ENCODE peak calls at places on chromosome 10, in seven cellular contexts. U, Q, X, O, T, I and E are unnamed samples.

GRCh38 chr10:21535494-21535818 is 1.4 kb downstream of the MLLT10 start:
- DNase-seq in X (no peak), U (no peak), O (no peak), I (no peak), T (no peak), Q (no peak), E (no peak)

GRCh38 chr10:97407211-97407951 is 6.2 kb upstream of the RRP12 start:
- DNase-seq in X (peak), I (peak), U (peak), Q (no peak), T (no peak), O (peak), E (peak)

GRCh38 chr10:43682956-43683355 is 34.3 kb upstream of the ZNF32 start:
- DNase-seq in Q (no peak), O (no peak), U (no peak), X (no peak), T (no peak), I (no peak), E (no peak)

GRCh38 chr10:31149835-31150512 is 118.3 kb upstream of the ZNF438 start:
- DNase-seq in Q (no peak), X (no peak), I (no peak), O (no peak), T (no peak), U (no peak), E (no peak)

GRCh38 chr10:71595649-71596048 is 123.9 kb downstream of the C10orf105 start:
- DNase-seq in X (no peak), I (no peak), T (no peak), Q (no peak), U (no peak), O (no peak), E (no peak)

GRCh38 chr10:86580549-86580886 is 58.9 kb upstream of the WAPL start:
- DNase-seq in O (no peak), U (no peak), Q (no peak), T (no peak), X (no peak), I (no peak), E (no peak)

GRCh38 chr10:72322280-72323058 is 32.2 kb downstream of the DNAJB12 start:
- DNase-seq in O (no peak), U (peak), I (no peak), T (no peak), Q (no peak), X (no peak), E (no peak)

GRCh38 chr10:105187243-105187642 is 546.2 kb downstream of the SORCS3 start:
- DNase-seq in Q (no peak), T (no peak), O (no peak), I (no peak), U (no peak), X (no peak), E (no peak)

GRCh38 chr10:86657011-86657395 is 2.7 kb downstream of the OPN4 start:
- DNase-seq in O (no peak), Q (no peak), T (no peak), X (no peak), U (no peak), I (peak), E (no peak)

GRCh38 chr10:1058017-1058416 is 1.8 kb downstream of the WDR37 start:
- DNase-seq in I (no peak), O (no peak), T (no peak), X (peak), Q (no peak), U (no peak), E (no peak)

GRCh38 chr10:6135589-6136168 is 46.8 kb downstream of the RBM17 start:
- DNase-seq in T (no peak), X (no peak), O (no peak), I (no peak), Q (no peak), U (no peak), E (no peak)

GRCh38 chr10:89966211-89966610 is 264.8 kb downstream of the KIF20B start:
- DNase-seq in U (no peak), T (no peak), I (no peak), O (no peak), Q (no peak), X (no peak), E (no peak)

GRCh38 chr10:89959433-89960110 is 258.2 kb downstream of the KIF20B start:
- DNase-seq in O (no peak), U (no peak), I (no peak), X (no peak), Q (peak), T (no peak), E (no peak)

GRCh38 chr10:89963446-89964102 is 262.2 kb downstream of the KIF20B start:
- DNase-seq in Q (no peak), U (no peak), I (no peak), O (no peak), X (no peak), T (no peak), E (no peak)
- TF ChIP-seq JUND in Q (no peak), U (no peak), I (no peak), O (no peak), X (no peak), T (no peak), E (no peak)

DNA sequence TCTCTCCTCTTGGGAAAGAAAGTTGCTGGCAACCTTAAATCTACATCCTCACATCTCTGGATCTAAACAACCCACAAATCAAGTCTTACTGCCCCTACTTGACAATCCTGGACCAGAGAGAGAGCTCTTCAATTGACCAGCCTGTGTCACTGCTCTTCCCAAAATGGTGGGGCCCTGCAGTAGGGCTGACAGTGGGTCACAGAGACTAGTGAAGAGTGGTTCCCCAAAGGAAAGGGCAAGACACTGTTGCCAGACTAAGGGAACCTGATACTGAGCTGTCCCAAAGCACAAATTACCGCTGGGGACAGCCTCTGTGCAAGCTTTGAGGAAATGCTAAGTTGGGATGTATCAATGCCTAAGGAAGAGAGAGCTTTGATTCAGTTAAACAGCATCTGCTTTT is 4.5 kb upstream of the GPRIN2 start:
- DNase-seq in I (no peak), U (no peak), X (no peak), O (no peak), T (no peak), Q (no peak), E (no peak)
- TF ChIP-seq JUND in I (no peak), U (no peak), X (no peak), O (no peak), T (no peak), Q (no peak), E (no peak)

GRCh38 chr10:17199351-17199804 is 2.1 kb downstream of the TRDMT1 start:
- DNase-seq in I (peak), Q (no peak), U (no peak), T (no peak), X (no peak), O (peak), E (no peak)
- TF ChIP-seq JUND in I (peak), Q (no peak), U (no peak), T (no peak), X (no peak), O (no peak), E (no peak)

DNA sequence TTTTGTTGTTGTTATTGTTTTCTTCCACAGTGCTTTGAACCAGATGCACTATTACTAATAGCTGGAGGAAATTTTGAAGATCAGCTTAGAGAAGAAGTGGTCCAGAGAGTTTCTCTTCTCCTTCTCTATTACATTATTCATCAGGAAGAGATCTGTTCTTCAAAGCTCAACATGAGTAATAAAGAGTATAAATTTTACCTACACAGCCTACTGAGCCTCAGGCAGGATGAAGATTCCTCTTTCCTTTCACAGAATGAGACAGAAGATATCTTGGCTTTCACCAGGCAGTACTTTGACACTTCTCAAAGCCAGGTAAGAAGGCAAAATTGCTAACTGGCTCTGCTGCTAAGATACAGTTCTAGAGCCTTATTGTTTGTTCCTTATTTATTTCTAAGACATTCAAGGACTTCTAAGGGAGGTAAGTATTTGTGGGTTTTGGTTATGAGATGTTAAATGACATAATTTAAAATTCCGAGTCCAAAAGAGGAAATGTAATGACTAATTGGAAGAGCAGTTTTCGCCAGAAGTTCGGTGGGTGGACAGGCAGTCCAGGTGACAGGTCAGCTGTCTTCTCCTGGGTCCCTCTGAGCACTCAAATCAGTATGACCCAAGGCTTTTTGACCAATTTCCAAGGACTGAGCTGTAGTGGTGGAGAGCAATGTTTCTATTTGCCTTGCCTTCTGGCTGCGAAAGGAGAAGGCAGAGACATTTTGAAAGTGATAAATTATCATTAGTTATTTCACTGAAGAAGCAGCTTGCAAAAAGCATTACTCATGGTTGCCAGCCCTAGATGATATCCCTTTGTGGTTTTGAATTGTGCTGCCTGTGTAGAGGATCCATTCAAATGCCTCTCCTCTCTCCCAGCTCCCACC is 10.1 kb downstream of the SLC39A12 start:
- DNase-seq in X (no peak), T (no peak), U (no peak), O (no peak), I (no peak), Q (no peak), E (no peak)
- TF ChIP-seq JUND in X (no peak), T (no peak), U (no peak), O (no peak), I (peak), Q (no peak), E (no peak)

DNA sequence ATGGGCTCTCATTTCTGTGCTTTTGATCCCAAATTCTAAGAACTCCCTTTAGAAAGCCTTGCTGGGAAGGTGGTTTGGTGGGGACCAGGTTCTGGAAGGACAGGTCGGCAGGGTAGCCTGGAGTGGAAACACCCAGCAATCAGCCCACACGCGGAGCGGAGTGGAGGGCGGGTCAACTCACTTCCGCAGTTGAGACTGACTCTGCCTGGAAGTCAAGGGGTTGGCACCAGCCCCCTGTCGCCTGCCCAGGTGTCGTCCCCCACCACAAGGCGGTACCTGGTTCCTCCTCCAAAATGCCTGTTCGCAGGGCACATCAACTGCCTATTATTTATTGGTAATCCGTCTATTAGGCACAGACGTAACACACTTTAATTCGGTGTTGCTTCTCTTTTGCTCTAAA is 248.4 kb upstream of the PPP2R2D start:
- DNase-seq in X (no peak), Q (no peak), O (no peak), U (no peak), T (no peak), I (no peak), E (no peak)
- TF ChIP-seq JUND in X (no peak), Q (no peak), O (no peak), U (no peak), T (no peak), I (no peak), E (no peak)

GRCh38 chr10:3756360-3756740 is 28.7 kb downstream of the KLF6 start:
- DNase-seq in Q (no peak), O (no peak), I (no peak), T (no peak), X (no peak), U (no peak), E (no peak)

GRCh38 chr10:3757638-3758490 is 27.1 kb downstream of the KLF6 start:
- DNase-seq in U (no peak), X (no peak), I (peak), Q (peak), O (no peak), T (no peak), E (no peak)

GRCh38 chr10:3757250-3757637 is 27.8 kb downstream of the KLF6 start:
- DNase-seq in I (no peak), Q (no peak), O (no peak), U (no peak), X (no peak), T (no peak), E (no peak)

GRCh38 chr10:3755440-3756359 is 29.3 kb downstream of the KLF6 start:
- DNase-seq in O (no peak), Q (no peak), T (no peak), I (no peak), U (no peak), X (peak), E (no peak)

DNA sequence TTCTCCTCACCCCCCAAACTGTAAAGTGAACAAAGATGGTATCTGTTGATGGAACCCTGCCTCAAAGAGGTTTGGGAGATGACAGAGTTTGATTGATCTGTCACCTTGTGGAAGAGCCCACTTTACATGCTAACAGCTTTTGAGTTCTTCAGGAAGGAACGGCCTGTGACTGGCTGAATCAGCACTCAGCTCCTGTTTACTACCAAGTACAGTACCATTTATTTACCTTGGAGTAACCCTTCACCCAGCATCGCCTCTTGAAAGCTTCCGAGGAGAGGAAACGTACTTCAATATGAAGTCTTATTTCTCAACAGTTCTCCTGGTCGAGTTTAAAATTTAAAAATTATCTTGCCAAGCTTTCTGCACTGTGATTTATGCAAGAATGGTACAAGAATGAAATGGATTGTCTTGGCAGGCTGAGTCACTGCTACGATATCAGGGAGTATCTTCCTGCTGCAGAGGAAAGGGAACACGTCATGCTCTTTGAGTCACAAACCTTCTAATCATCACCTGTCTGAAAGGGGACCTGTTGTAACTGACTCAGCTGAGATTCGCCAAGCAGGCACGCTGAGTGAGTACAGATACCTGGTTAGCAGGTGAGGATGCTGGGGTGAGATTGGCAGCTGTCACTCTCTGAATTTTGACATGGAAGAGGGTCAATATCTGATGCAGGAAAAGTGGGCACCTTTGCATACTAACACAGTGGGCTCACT is 30.1 kb downstream of the KLF6 start:
- DNase-seq in I (no peak), U (peak), T (no peak), O (peak), X (peak), Q (no peak), E (no peak)
- TF ChIP-seq JUND in I (peak), U (peak), T (no peak), O (peak), X (no peak), Q (no peak), E (no peak)

DNA sequence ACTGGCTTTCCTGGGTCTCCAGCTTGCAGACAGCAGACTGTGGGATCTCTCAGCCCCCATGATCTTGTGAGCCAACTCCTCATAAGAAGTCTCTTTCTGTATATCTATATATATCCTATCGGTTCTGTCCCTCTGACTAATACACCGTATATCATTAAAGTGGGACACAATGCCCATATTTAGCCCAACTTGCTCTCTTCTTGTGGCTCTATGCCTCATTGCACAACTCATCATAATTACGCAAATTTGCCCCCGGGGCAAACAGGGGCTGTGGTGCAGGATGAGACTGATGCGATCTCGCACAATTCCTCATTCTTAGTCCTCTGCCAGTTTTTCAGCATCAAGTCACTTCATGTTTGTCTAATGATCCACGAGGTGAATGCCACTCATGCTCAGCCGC is 183.2 kb downstream of the PRPF18 start:
- DNase-seq in I (no peak), Q (no peak), O (no peak), U (no peak), T (no peak), X (no peak), E (no peak)
- TF ChIP-seq JUND in I (no peak), Q (no peak), O (no peak), U (no peak), T (no peak), X (no peak), E (no peak)

GRCh38 chr10:59243611-59244195 is 67.3 kb downstream of the PHYHIPL start:
- DNase-seq in Q (no peak), I (no peak), T (no peak), U (no peak), O (no peak), X (no peak), E (peak)

GRCh38 chr10:59242991-59243390 is 66.5 kb downstream of the PHYHIPL start:
- DNase-seq in O (no peak), Q (no peak), I (no peak), X (no peak), U (no peak), T (no peak), E (no peak)

GRCh38 chr10:59242057-59242456 is 65.6 kb downstream of the PHYHIPL start:
- DNase-seq in T (no peak), U (no peak), I (no peak), Q (no peak), O (no peak), X (no peak), E (no peak)

GRCh38 chr10:59237775-59238174 is 61.3 kb downstream of the PHYHIPL start:
- DNase-seq in O (no peak), Q (no peak), I (no peak), U (no peak), X (no peak), T (no peak), E (no peak)

DNA sequence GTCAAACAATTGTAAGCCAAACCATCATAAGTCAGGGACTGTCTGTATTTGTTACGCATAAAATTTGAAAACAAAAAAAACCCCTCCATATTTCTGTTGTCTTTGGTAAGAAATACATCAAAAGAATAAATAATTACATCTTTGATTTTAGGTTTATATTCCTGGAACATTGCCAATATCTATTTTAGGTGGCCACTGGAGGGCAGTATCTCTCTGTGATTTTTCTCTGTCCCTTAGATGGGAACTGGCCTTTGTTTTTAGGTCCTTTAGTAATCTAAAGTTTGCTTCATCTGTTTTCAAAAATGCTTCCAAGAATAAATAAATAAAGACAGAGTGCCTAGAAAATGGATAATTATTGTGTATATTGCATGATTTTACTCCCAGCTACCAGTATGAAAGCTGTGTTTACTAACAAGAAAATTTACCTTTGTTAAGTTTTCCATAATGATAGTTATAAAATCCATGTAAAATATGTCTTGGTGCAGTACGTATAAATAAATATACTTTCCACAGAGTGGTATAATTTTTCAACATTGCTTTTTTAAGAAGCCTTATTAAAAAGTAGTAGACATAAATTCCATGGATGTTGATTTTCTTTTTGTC is 64.2 kb downstream of the PHYHIPL start:
- DNase-seq in O (peak), U (peak), Q (no peak), X (peak), T (no peak), I (peak), E (peak)
- TF ChIP-seq JUND in O (no peak), U (no peak), Q (no peak), X (no peak), T (no peak), I (no peak), E (no peak)

GRCh38 chr10:132685121-132685891 is 100.6 kb downstream of the NKX6-2 start:
- DNase-seq in I (no peak), T (no peak), O (peak), U (no peak), Q (no peak), X (peak), E (peak)
- TF ChIP-seq JUND in I (no peak), T (no peak), O (peak), U (no peak), Q (no peak), X (no peak), E (no peak)